ENCODE peak calls at places on chromosome 17, in five cellular contexts. W is A549, P is cardiac fibroblast, T is progenitor cell of endocrine pancreas, U is WTC11. E is an unnamed sample.

GRCh38 chr17:64281962-64282752 is 19.1 kb upstream of the TEX2 start:
- DNase-seq in W (peak; percentile 88), P (peak; percentile 88), T (peak; percentile 22), U (peak; percentile 49), E (no peak)

GRCh38 chr17:81917565-81918332 is at the start of gene SIRT7:
- DNase-seq in W (peak; percentile 83), P (peak; percentile 69), T (peak; percentile 59), U (peak; percentile 75), E (no peak)

GRCh38 chr17:7885357-7886226 is 3.0 kb upstream of the CHD3 start:
- DNase-seq in W (peak; percentile 48), P (peak; percentile 10), T (peak; percentile 38), U (peak; percentile 53), E (peak; percentile 80)

GRCh38 chr17:5757306-5757907 is 173.1 kb upstream of the NLRP1 start:
- DNase-seq in W (no peak), P (no peak), T (no peak), U (no peak), E (no peak)

GRCh38 chr17:49422714-49423113 is 8.0 kb upstream of the PHB1 start:
- DNase-seq in W (no peak), P (no peak), T (no peak), U (no peak), E (no peak)

GRCh38 chr17:28446716-28447395 is 26.6 kb upstream of the SLC13A2 start:
- DNase-seq in W (no peak), P (no peak), T (no peak), U (no peak), E (no peak)

GRCh38 chr17:49450735-49451134 is 36.1 kb upstream of the PHB1 start:
- DNase-seq in W (no peak), P (peak; percentile 35), T (no peak), U (no peak), E (no peak)

GRCh38 chr17:67359960-67360817 is 6.2 kb downstream of the PSMD12 start:
- DNase-seq in W (peak; percentile 60), P (peak; percentile 38), T (no peak), U (no peak), E (no peak)

GRCh38 chr17:48558731-48559608 is 14.1 kb upstream of the HOXB2 start:
- DNase-seq in W (no peak), P (no peak), T (no peak), U (no peak), E (no peak)

GRCh38 chr17:73956169-73956568 is 247.3 kb upstream of the RPL38 start:
- DNase-seq in W (no peak), P (no peak), T (no peak), U (no peak), E (no peak)

GRCh38 chr17:74268554-74268953 is 5.5 kb upstream of the DNAI2 start:
- DNase-seq in W (no peak), P (no peak), T (no peak), U (no peak), E (no peak)

GRCh38 chr17:16916557-16916920 is 55.4 kb downstream of the TNFRSF13B start:
- DNase-seq in W (no peak), P (no peak), T (no peak), U (no peak), E (no peak)

GRCh38 chr17:72590882-72591499 is 470.2 kb downstream of the SOX9 start:
- DNase-seq in W (peak; percentile 49), P (peak; percentile 25), T (no peak), U (no peak), E (no peak)

GRCh38 chr17:74733365-74734122 is 3.5 kb upstream of the RAB37 start:
- DNase-seq in W (no peak), P (no peak), T (no peak), U (no peak), E (no peak)

GRCh38 chr17:73765824-73766563 is 121.7 kb upstream of the SDK2 start:
- DNase-seq in W (no peak), P (no peak), T (no peak), U (no peak), E (no peak)

GRCh38 chr17:66341462-66341861 is 39.0 kb downstream of the PRKCA start:
- DNase-seq in W (no peak), P (no peak), T (no peak), U (no peak), E (no peak)

GRCh38 chr17:72771734-72772133 is 320.8 kb downstream of the SLC39A11 start:
- DNase-seq in W (no peak), P (no peak), T (no peak), U (no peak), E (no peak)

GRCh38 chr17:78225088-78225865 is 6.2 kb upstream of the TMEM235 start:
- DNase-seq in W (no peak), P (no peak), T (no peak), U (no peak), E (no peak)

GRCh38 chr17:61598014-61598413 is 7.0 kb upstream of the NACA2 start:
- DNase-seq in W (no peak), P (no peak), T (no peak), U (no peak), E (no peak)

GRCh38 chr17:5769936-5770335 is 185.6 kb upstream of the NLRP1 start:
- DNase-seq in W (no peak), P (no peak), T (no peak), U (peak; percentile 24), E (no peak)

GRCh38 chr17:48647103-48647963 is 21.2 kb upstream of the HOXB9 start:
- DNase-seq in W (peak; percentile 63), P (no peak), T (no peak), U (peak; percentile 73), E (no peak)

GRCh38 chr17:80289631-80290030 is 29.0 kb downstream of the RNF213 start:
- DNase-seq in W (no peak), P (no peak), T (no peak), U (no peak), E (no peak)

GRCh38 chr17:54891176-54891821 is 9.4 kb upstream of the TOM1L1 start:
- DNase-seq in W (peak; percentile 57), P (peak; percentile 83), T (peak; percentile 13), U (peak; percentile 39), E (no peak)

GRCh38 chr17:7130626-7131467 is 16.2 kb upstream of the ASGR2 start:
- DNase-seq in W (no peak), P (no peak), T (no peak), U (no peak), E (no peak)

GRCh38 chr17:43026610-43027009 is 1.6 kb downstream of the RND2 start:
- DNase-seq in W (no peak), P (no peak), T (no peak), U (no peak), E (no peak)

GRCh38 chr17:43027091-43028032 is 2.3 kb downstream of the RND2 start:
- DNase-seq in W (no peak), P (no peak), T (no peak), U (peak; percentile 56), E (no peak)

GRCh38 chr17:43025290-43025657 is 243 bp downstream of the RND2 start:
- DNase-seq in W (no peak), P (no peak), T (no peak), U (no peak), E (no peak)

GRCh38 chr17:43025766-43026537 is 921 bp downstream of the RND2 start:
- DNase-seq in W (no peak), P (no peak), T (no peak), U (no peak), E (no peak)

DNA sequence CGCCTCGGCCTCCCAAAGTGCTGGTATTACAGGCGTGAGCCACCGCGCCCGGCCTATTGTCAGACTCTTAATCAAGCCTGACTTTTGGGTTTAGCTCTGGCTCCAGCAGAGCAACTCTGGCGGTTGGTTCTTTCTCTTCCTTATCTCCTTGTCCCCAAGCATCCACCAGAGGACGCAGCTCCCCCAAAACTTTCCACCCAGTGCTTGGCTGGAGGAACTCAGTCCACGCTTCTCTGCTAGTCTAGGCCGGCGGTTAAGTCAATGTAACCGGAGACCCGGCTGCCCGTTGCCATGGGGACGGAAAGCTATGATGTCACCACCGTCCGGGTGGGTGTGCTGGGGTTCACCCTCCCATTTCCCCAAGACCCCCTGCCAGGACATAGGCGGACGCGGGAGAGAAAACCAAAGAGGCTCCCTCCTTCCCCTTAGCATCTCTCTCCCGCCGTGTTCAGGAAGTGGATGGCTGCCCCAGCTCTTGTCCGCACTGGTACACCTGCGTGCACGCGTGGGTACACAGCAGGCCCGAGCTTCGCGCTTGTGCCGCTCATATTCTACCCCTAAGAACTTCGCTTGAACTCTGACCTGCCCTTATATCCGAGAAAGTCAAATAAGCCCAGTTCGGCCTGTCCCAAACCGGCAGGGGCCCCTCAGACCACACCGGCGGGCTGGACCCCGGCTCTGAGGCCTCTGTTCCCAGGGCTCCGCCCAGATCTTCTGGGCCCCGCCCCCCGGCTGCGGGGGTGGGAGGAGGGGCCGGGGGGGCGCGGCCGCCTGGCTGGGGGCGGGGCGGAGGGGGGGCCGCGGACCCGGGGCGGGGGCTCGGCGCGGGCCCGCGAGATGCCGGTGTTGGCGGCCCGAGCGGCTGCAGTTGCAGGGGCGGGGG is at the start of gene RND2:
- DNase-seq in W (peak; percentile 96), P (peak; percentile 96), T (peak; percentile 73), U (peak; percentile 94), E (peak; percentile 89)
- TF ChIP-seq CTCF in W (peak; percentile 73), P (peak; percentile 88), T (peak; percentile 66), U (no peak), E (peak; percentile 82)

GRCh38 chr17:2631211-2631610 is 37.8 kb downstream of the PAFAH1B1 start:
- DNase-seq in W (no peak), P (no peak), T (no peak), U (no peak), E (no peak)
- TF ChIP-seq CTCF in W (no peak), P (no peak), T (no peak), U (no peak), E (no peak)

GRCh38 chr17:57671546-57672204 is 73.4 kb downstream of the CCDC182 start:
- DNase-seq in W (peak; percentile 81), P (peak; percentile 80), T (peak; percentile 62), U (peak; percentile 92), E (peak; percentile 75)
- TF ChIP-seq CTCF in W (peak; percentile 98), P (peak; percentile 97), T (peak; percentile 95), U (peak; percentile 91), E (peak; percentile 96)

DNA sequence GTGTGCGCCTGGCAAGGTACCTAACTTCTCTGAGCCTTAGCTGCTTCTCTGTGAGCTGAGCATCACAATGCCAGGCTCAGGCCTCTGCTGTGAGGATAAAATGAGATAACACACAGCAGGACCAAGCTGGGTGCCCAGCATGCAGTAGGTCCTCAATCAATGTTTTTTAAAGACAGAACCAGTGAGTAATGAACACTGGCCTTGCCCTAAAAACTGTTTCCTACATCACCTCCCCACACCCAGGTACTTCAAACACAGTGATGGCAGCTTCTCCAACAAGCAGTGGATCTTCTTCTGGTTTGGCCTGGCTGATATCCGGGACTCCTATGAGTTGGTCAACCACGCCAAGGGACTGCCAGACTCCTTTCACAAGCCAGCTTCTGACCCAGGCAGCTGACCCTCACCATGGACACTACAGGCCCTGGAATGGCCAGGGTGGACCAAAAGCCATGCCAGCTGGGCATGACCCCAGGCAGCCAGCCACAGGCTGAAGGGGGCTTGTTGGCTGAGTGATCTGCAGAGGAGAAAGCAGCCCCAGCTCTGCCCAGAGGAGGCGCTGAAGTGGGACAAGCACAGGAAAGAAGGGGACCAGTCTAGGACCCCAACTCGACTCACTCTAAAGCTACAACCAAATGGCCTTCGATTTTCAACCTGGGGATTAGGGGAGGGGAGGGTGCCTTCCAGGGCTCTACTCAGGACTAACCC is 3.9 kb downstream of the NAGS start:
- DNase-seq in W (no peak), P (no peak), T (no peak), U (peak; percentile 46), E (no peak)
- TF ChIP-seq CTCF in W (no peak), P (no peak), T (no peak), U (no peak), E (no peak)